ENCODE peak calls at places on chromosomes 1 and 21, in five cellular contexts. I is GM19239; G is NCI-H748 treated with DMSO at 0.1 percent for 48 hours; N is CD4-positive, CD25-positive, alpha-beta regulatory T cell; L is endothelial cell. H is an unnamed sample.

GRCh38 chr1:19436716-19437476 is 48.4 kb downstream of the CAPZB start:
- DNase-seq in I (no peak), G (no peak), N (no peak), L (no peak), H (no peak)

GRCh38 chr1:172287207-172287606 is 133.3 kb upstream of the C1orf105 start:
- DNase-seq in I (no peak), G (no peak), N (no peak), L (no peak), H (no peak)

GRCh38 chr1:226808501-226808900 is 61.9 kb upstream of the PSEN2 start:
- DNase-seq in I (no peak), G (no peak), N (no peak), L (no peak), H (no peak)

GRCh38 chr21:27291006-27291405 is 324.1 kb upstream of the ADAMTS5 start:
- DNase-seq in I (no peak), G (no peak), N (no peak), L (no peak), H (no peak)

GRCh38 chr1:84665703-84666317 is 24.5 kb downstream of the SSX2IP start:
- DNase-seq in I (no peak), G (no peak), N (no peak), L (no peak), H (no peak)

GRCh38 chr21:44867464-44867863 is 6.0 kb downstream of the PTTG1IP start:
- DNase-seq in I (no peak), G (no peak), N (no peak), L (no peak), H (no peak)

GRCh38 chr1:193434319-193434718 is 247.9 kb upstream of the B3GALT2 start:
- DNase-seq in I (no peak), G (no peak), N (no peak), L (no peak), H (no peak)

GRCh38 chr1:115713906-115714305 is 54.6 kb downstream of the CASQ2 start:
- DNase-seq in I (no peak), G (no peak), N (no peak), L (no peak), H (no peak)

GRCh38 chr1:167721617-167722151 is at the start of gene MPZL1:
- DNase-seq in I (peak; percentile 77), G (peak; percentile 78), N (peak; percentile 87), L (peak; percentile 97), H (peak; percentile 99)

GRCh38 chr1:31145581-31146117 is 80.1 kb upstream of the PUM1 start:
- DNase-seq in I (no peak), G (no peak), N (no peak), L (no peak), H (no peak)

GRCh38 chr1:67632811-67633478 is 52.1 kb upstream of the GADD45A start:
- DNase-seq in I (no peak), G (no peak), N (no peak), L (no peak), H (peak; percentile 9)

GRCh38 chr1:27589841-27590426 is 14.0 kb downstream of the AHDC1 start:
- DNase-seq in I (no peak), G (no peak), N (no peak), L (no peak), H (no peak)

GRCh38 chr1:215052656-215053055 is 29.9 kb upstream of the KCNK2 start:
- DNase-seq in I (no peak), G (no peak), N (no peak), L (no peak), H (no peak)

GRCh38 chr1:147560756-147561472 is 19.6 kb downstream of the BCL9 start:
- DNase-seq in I (no peak), G (no peak), N (no peak), L (no peak), H (no peak)

GRCh38 chr1:159058751-159059150 is 17.8 kb downstream of the AIM2 start:
- DNase-seq in I (no peak), G (no peak), N (no peak), L (no peak), H (no peak)

H was measured in T47D.